ENCODE peak calls at places on chromosomes 3 and 15, in ten cellular contexts. T is psoas muscle, N is endothelial cell of umbilical vein, E is left lung, G is tibial artery, B is stomach, X is WERI-Rb-1, S is esophagus squamous epithelium, Y is lower lobe of right lung, R is sigmoid colon. I is an unnamed sample.

GRCh38 chr3:193563999-193564398 is 9.3 kb upstream of the ATP13A4 start:
- DNase-seq in B (peak; percentile 66), G (no peak), R (no peak), N (no peak), T (no peak), S (no peak), E (peak; percentile 53), Y (peak; percentile 49), X (peak; percentile 28), I (no peak)

GRCh38 chr3:194711913-194712312 is 26.2 kb downstream of the FAM43A start:
- DNase-seq in X (no peak), R (no peak), E (no peak), N (peak; percentile 97), B (no peak), S (no peak), T (peak; percentile 76), G (no peak), Y (no peak), I (no peak)

GRCh38 chr15:40424483-40425115 is 16.2 kb upstream of the BAHD1 start:
- DNase-seq in G (no peak), T (no peak), X (no peak), E (no peak), R (no peak), Y (no peak), S (no peak), B (no peak), N (no peak), I (no peak)

GRCh38 chr3:30458781-30459180 is 147.6 kb upstream of the TGFBR2 start:
- DNase-seq in Y (no peak), E (no peak), G (no peak), R (no peak), S (no peak), B (no peak), N (no peak), T (peak; percentile 53), X (no peak), I (no peak)

GRCh38 chr15:78177447-78177873 is 28.3 kb downstream of the IDH3A start:
- DNase-seq in R (no peak), S (no peak), E (no peak), G (no peak), Y (no peak), N (peak; percentile 26), T (peak; percentile 68), B (peak; percentile 42), X (peak; percentile 59), I (no peak)

GRCh38 chr3:171349392-171349791 is 110.8 kb downstream of the TNIK start:
- DNase-seq in T (no peak), Y (no peak), B (no peak), G (no peak), X (no peak), R (no peak), E (no peak), S (no peak), N (peak; percentile 71), I (no peak)

GRCh38 chr3:11556234-11556633 is 87.5 kb downstream of the VGLL4 start:
- DNase-seq in E (no peak), G (no peak), Y (peak; percentile 43), N (no peak), R (no peak), S (no peak), X (no peak), T (no peak), B (no peak), I (no peak)

GRCh38 chr15:75920079-75920478 is 16.4 kb downstream of the FBXO22 start:
- DNase-seq in N (no peak), Y (no peak), E (no peak), B (no peak), G (no peak), T (no peak), S (no peak), X (no peak), R (no peak), I (no peak)

GRCh38 chr3:14948609-14949038 is 1.2 kb downstream of the NR2C2 start:
- DNase-seq in X (no peak), N (no peak), T (no peak), Y (no peak), R (no peak), G (no peak), S (no peak), B (no peak), E (no peak), I (no peak)

GRCh38 chr15:94346272-94346671 is 114.9 kb downstream of the MCTP2 start:
- DNase-seq in Y (no peak), G (no peak), R (no peak), T (no peak), N (no peak), E (no peak), B (no peak), X (no peak), S (no peak), I (no peak)

GRCh38 chr3:132730891-132731580 is 8.8 kb upstream of the NPHP3 start:
- DNase-seq in X (peak; percentile 20), R (no peak), E (no peak), T (no peak), S (no peak), G (no peak), N (peak; percentile 61), Y (no peak), B (no peak), I (no peak)

GRCh38 chr15:100189319-100189718 is 152.5 kb downstream of the ADAMTS17 start:
- DNase-seq in X (no peak), B (no peak), T (peak; percentile 23), S (no peak), N (no peak), Y (no peak), G (no peak), R (peak; percentile 25), E (no peak), I (no peak)

GRCh38 chr3:174280186-174280585 is 578.9 kb upstream of the NAALADL2 start:
- DNase-seq in S (no peak), N (no peak), Y (no peak), R (no peak), X (no peak), G (no peak), E (no peak), T (no peak), B (no peak), I (no peak)

GRCh38 chr15:96345560-96346389 is 15.3 kb downstream of the NR2F2 start:
- DNase-seq in Y (no peak), E (no peak), S (no peak), T (peak; percentile 89), X (peak; percentile 61), B (peak; percentile 72), R (peak; percentile 89), N (peak; percentile 86), G (peak; percentile 91), I (peak; percentile 90)

GRCh38 chr3:172616061-172616461 is 92.8 kb upstream of the TNFSF10 start:
- DNase-seq in T (no peak), N (no peak), S (no peak), R (no peak), B (no peak), E (no peak), X (no peak), G (no peak), Y (no peak), I (no peak)

DNA sequence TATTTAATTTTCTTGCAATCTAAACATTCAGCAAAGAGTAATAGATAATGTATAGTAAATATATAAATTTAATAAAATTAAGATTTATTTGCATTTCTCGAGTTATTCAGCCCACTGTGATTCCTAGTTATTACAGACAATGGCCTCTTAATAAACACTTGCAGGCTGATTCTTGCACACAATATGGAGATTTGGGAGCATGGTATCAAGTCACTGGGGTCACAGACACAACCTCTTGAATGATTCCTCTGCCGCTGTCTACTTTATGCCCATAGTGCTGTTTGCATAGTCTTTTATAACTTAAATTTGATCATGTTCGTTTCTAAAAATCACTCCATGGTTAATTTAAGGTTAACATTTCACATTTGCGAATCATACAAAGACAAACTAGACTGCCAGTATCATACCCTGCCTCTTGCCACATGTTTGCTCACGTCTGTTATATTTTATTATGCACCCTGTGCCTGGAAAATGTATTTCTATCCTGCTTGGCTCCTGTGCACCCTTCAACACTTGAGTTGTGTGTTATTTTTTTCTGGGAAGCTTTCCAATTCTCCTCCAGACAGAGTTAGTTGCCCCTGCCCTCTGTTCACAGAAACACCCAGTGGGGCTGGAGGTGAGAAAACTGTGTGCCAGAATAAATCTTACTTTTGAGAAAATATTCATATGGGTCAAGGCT is 206.3 kb upstream of the ROBO1 start:
- DNase-seq in B (no peak), X (no peak), N (no peak), R (no peak), T (no peak), G (no peak), E (no peak), S (no peak), Y (no peak), I (no peak)
- H3K4me3 ChIP-seq in B (no peak overlapping the region), X (no peak overlapping the region), N (no peak overlapping the region), R (no peak overlapping the region), T (no peak overlapping the region), G (no peak overlapping the region), E (no peak overlapping the region), S (no peak overlapping the region), Y (no peak overlapping the region), I (no peak overlapping the region)

DNA sequence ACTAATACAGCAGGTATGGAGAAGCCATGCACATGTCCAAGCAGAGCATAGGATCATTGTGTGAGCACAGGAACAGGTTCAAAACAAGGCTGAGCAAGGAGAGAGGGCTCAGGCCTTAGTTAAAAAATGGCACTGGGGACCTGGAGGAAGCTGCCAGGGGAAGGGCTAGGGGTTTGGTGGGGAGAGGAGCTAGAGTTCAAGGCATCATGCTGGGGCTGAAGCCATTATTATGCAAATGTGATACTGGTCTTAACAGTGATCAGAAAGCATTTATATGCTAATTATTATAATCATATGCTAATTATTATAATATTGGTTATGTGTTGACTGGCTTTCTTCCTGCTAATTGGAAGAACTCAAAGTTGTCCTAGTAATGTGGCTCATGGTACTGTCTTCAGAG is 546.0 kb upstream of the CFAP20DC start:
- DNase-seq in R (no peak), N (no peak), E (no peak), X (no peak), Y (no peak), G (no peak), B (no peak), S (no peak), T (no peak), I (no peak)
- H3K27me3 ChIP-seq in R (no peaks in the 10 kb centered on the region), N (no peaks in the 10 kb centered on the region), E (no peaks in the 10 kb centered on the region), X (no peaks in the 10 kb centered on the region), Y (no peaks in the 10 kb centered on the region), G (no peaks in the 10 kb centered on the region), B (no peaks in the 10 kb centered on the region), S (no peaks in the 10 kb centered on the region), T (no peaks in the 10 kb centered on the region), I (no peaks in the 10 kb centered on the region)

GRCh38 chr15:90873488-90873997 is 5.2 kb downstream of the FURIN start:
- DNase-seq in S (no peak), T (no peak), R (no peak), B (no peak), E (no peak), G (no peak), Y (no peak), X (no peak), N (no peak), I (no peak)
- H3K27ac ChIP-seq in S (peak overlapping the region; percentile 97), T (peak overlapping the region; percentile 1), R (peak overlapping the region; percentile 95), B (peak overlapping the region; percentile 86), E (peak overlapping the region; percentile 9), G (peak overlapping the region; percentile 98), Y (peak overlapping the region; percentile 54), X (no peak overlapping the region), N (peak overlapping the region; percentile 89), I (peak overlapping the region; percentile 95)

GRCh38 chr3:7669641-7670040 is 808.7 kb downstream of the GRM7 start:
- DNase-seq in X (no peak), N (no peak), T (no peak), S (no peak), G (no peak), E (no peak), B (no peak), R (no peak), Y (no peak), I (no peak)

GRCh38 chr3:7667774-7668173 is 806.9 kb downstream of the GRM7 start:
- DNase-seq in G (no peak), E (no peak), T (no peak), R (no peak), N (no peak), Y (no peak), X (no peak), S (no peak), B (no peak), I (no peak)

GRCh38 chr3:7672124-7672523 is 811.2 kb downstream of the GRM7 start:
- DNase-seq in G (no peak), T (no peak), N (no peak), R (no peak), B (no peak), E (no peak), X (no peak), Y (no peak), S (no peak), I (no peak)
- H3K4me3 ChIP-seq in G (no peak overlapping the region), T (no peak overlapping the region), N (no peak overlapping the region), R (no peak overlapping the region), B (no peak overlapping the region), E (no peak overlapping the region), X (no peak overlapping the region), Y (no peak overlapping the region), S (no peak overlapping the region), I (no peak overlapping the region)

I was measured in right atrium auricular region.